ENCODE peak calls at places on chromosome 9, in five cellular contexts. Y is K562, W is body of pancreas, F is uterus, X is adrenal gland. V is an unnamed sample.
A peak's percentile ranks its signal among the peaks of the same experiment; 100 is the strongest.

GRCh38 chr9:97354637-97355036 is 47.2 kb downstream of the CCDC180 start:
- DNase-seq in F (no peak), Y (no peak), X (no peak), W (no peak), V (no peak)

GRCh38 chr9:129702563-129702962 is 37.1 kb downstream of the PRRX2 start:
- DNase-seq in W (no peak), F (no peak), Y (no peak), X (no peak), V (no peak)

GRCh38 chr9:105976257-105976656 is 281.9 kb downstream of the TMEM38B start:
- DNase-seq in F (no peak), X (no peak), W (no peak), Y (no peak), V (no peak)

GRCh38 chr9:126673689-126674364 is 60.1 kb downstream of the LMX1B start:
- DNase-seq in X (no peak), Y (no peak), F (no peak), W (no peak), V (peak; percentile 82)

GRCh38 chr9:110538621-110539020 is 40.9 kb downstream of the SVEP1 start:
- DNase-seq in Y (no peak), F (no peak), X (no peak), W (no peak), V (no peak)

GRCh38 chr9:35756743-35757526 is 2.9 kb upstream of the MSMP start:
- DNase-seq in Y (peak; percentile 61), W (peak; percentile 86), F (peak; percentile 73), X (peak; percentile 73), V (peak; percentile 78)

GRCh38 chr9:5630038-5630507 is 1.2 kb downstream of the RIC1 start:
- DNase-seq in Y (no peak), F (no peak), W (no peak), X (no peak), V (no peak)

GRCh38 chr9:130426883-130427282 is 17.9 kb upstream of the ASS1 start:
- DNase-seq in F (peak; percentile 34), Y (no peak), W (no peak), X (no peak), V (no peak)

GRCh38 chr9:34501889-34502425 is 20.8 kb downstream of the ENHO start:
- DNase-seq in X (no peak), W (peak; percentile 60), Y (no peak), F (peak; percentile 32), V (no peak)

DNA sequence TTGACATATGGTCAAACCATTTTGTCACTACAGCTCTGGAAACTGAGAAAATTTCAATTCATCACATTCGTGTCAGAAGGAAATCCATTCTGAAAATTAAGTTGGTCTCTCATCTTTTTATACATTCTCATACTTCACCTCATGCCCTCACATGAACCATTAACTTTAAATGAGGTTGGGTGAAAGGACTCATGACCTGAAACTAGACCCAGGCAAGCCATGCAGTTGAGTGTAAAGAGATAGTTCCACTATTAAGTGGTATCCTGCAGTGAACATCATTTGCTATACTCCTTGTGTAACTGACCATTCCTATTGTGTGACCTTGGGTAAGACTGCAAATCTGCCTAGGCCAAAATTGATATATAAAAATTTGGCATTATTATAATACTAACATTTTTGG is 299.6 kb upstream of the GRIN3A start:
- DNase-seq in Y (no peak), X (no peak), F (no peak), W (no peak), V (no peak)
- TF ChIP-seq POLR2A in Y (no peak), X (no peak), F (no peak), W (no peak), V (no peak)

DNA sequence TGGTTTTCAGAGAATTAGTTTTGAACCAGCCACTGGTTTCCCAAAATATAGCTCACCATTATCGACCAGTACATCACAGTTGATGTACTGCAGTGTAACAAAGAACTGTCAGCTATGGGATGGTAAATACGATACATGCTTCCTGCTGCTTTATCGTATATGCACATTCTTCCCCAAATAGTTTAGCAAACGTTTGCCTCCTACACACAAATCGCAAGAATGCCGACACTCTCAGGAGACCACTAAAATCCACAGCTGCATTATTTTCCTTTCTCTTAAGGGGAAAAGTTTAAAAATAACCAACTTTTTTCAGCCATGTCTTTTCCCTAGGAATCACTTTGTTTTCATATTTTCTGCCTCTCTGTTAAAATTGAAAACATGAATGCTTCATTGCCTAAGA is 66.4 kb downstream of the IZUMO3 start:
- DNase-seq in Y (no peak), X (no peak), F (no peak), W (no peak), V (no peak)
- H3K27ac ChIP-seq in Y (no peak overlapping the region), X (no peak overlapping the region), F (no peak overlapping the region), W (no peak overlapping the region), V (no peak overlapping the region)

GRCh38 chr9:87614402-87614801 is 111.5 kb upstream of the CTSL start:
- DNase-seq in W (no peak), X (no peak), Y (no peak), F (no peak), V (no peak)
- H3K4me1 ChIP-seq in W (peaks cover 29% of the 10 kb centered on the region), X (peaks cover 30% of the 10 kb centered on the region), Y (peaks cover 3% of the 10 kb centered on the region), F (no peaks in the 10 kb centered on the region), V (peaks cover 43% of the 10 kb centered on the region)

GRCh38 chr9:89374176-89374575 is 55.9 kb downstream of the SECISBP2 start:
- DNase-seq in F (no peak), Y (no peak), W (no peak), X (no peak), V (no peak)
- TF ChIP-seq POLR2A in F (no peak), Y (no peak), W (no peak), X (no peak), V (no peak)

GRCh38 chr9:2023042-2023441 is 7.9 kb downstream of the SMARCA2 start:
- DNase-seq in Y (no peak), X (no peak), F (no peak), W (no peak), V (no peak)
- H3K27ac ChIP-seq in Y (peak overlapping the region; percentile 78), X (peak overlapping the region; percentile 75), F (peak overlapping the region; percentile 58), W (no peak overlapping the region), V (no peak overlapping the region)

GRCh38 chr9:133148351-133149129 is 15.2 kb downstream of the GBGT1 start:
- DNase-seq in W (peak; percentile 61), F (peak; percentile 57), Y (no peak), X (peak; percentile 73), V (peak; percentile 72)

GRCh38 chr9:133147412-133148271 is 16.1 kb downstream of the GBGT1 start:
- DNase-seq in W (peak; percentile 89), Y (peak; percentile 63), X (peak; percentile 83), F (peak; percentile 78), V (peak; percentile 83)

GRCh38 chr9:133149130-133150015 is 14.3 kb downstream of the GBGT1 start:
- DNase-seq in X (peak; percentile 92), W (peak; percentile 96), F (peak; percentile 86), Y (peak; percentile 98), V (peak; percentile 92)

GRCh38 chr9:133144887-133145466 is 18.7 kb downstream of the GBGT1 start:
- DNase-seq in W (no peak), Y (no peak), X (no peak), F (peak; percentile 30), V (no peak)

DNA sequence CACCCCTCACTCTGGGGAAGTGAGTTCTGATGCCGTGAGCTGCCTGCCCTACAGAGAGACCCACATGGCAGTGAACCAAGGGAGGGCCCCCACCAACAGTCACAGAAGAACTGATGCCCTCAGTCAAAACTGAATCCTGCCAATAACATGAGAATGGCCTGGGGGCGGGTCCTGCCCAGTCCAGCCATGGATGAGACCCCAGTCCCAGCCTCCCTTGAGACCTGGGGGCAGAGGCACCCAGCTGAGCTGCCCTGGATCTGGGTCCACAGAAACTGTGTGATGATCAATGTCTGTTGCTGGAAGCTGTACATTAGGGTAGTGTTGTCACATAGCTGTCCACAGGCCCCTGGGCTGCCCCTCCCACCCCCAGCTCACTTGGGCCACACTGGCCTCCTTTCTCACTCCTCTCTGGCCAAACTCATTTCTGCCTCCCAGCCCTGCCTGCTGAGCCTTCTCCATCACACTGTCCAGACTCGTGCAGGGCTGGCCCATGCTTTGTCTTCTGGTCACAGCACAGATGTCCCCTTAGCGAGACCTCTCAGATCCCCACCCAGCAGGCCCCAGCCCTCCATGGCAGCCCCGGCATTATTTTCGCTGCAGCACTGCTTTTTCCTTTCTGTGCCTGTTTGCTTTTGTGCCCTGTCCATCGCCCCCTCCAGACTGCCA is 16.8 kb downstream of the GBGT1 start:
- DNase-seq in W (no peak), X (no peak), Y (no peak), F (no peak), V (no peak)
- H3K4me1 ChIP-seq in W (peaks cover 64% of the 10 kb centered on the region), X (peaks cover 49% of the 10 kb centered on the region), Y (peaks cover 72% of the 10 kb centered on the region), F (peaks cover 30% of the 10 kb centered on the region), V (peaks cover 20% of the 10 kb centered on the region)

DNA sequence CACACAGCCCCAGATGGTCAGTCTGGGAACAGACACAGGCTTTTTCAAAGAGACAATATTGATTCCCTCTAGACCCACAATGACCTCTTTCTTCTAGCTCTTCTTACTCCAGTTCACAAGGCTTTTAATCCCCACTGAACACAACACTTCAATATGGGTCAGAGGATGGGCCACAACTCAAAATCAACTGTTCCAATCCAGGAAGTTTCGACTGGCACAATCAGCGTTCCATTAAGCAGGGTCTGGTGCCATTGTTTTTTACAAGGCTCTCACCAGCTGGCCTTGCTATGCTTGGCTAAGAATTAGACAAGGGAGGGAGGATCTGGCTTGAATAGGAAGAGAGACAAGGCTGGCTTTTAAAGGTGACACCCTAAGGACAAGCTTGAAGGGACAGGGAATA is 199.4 kb upstream of the SLC24A2 start:
- DNase-seq in X (no peak), F (no peak), W (no peak), Y (no peak), V (no peak)
- TF ChIP-seq POLR2A in X (no peak), F (no peak), W (no peak), Y (no peak), V (no peak)

DNA sequence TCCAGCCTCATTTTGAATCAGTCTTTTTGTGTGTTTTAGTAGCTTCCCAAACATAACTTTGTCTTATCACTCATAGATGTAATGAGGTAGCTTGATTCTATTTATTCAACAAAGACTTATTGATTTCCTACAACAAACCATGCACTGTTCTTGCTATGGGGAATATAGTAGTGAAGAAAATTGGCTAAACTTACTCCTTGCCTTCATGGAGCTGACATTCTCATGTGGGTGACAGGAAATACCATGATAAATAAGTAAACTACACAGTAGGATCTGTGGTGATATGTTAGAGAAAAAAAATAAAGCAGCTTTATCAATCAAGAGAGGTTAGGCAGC is 255.7 kb upstream of the TNC start:
- DNase-seq in F (no peak), X (no peak), W (no peak), Y (no peak), V (no peak)
- H3K27ac ChIP-seq in F (no peak overlapping the region), X (no peak overlapping the region), W (no peak overlapping the region), Y (no peak overlapping the region), V (no peak overlapping the region)

GRCh38 chr9:121354141-121354540 is 15.9 kb downstream of the STOM start:
- DNase-seq in W (no peak), Y (no peak), X (peak; percentile 42), F (peak; percentile 50), V (no peak)

GRCh38 chr9:121353246-121353975 is 16.6 kb downstream of the STOM start:
- DNase-seq in Y (no peak), F (no peak), W (no peak), X (no peak), V (no peak)

GRCh38 chr9:121349009-121349408 is 21.0 kb downstream of the STOM start:
- DNase-seq in Y (no peak), F (no peak), W (no peak), X (peak; percentile 48), V (no peak)

GRCh38 chr9:121348321-121348720 is 21.7 kb downstream of the STOM start:
- DNase-seq in Y (no peak), W (no peak), X (no peak), F (no peak), V (no peak)

GRCh38 chr9:121350993-121351561 is 19.0 kb downstream of the STOM start:
- DNase-seq in F (peak; percentile 76), Y (no peak), X (peak; percentile 76), W (peak; percentile 65), V (no peak)
- H3K4me1 ChIP-seq in F (no peaks in the 10 kb centered on the region), Y (no peaks in the 10 kb centered on the region), X (peaks cover 68% of the 10 kb centered on the region), W (peaks cover 22% of the 10 kb centered on the region), V (no peaks in the 10 kb centered on the region)